ENCODE peak calls at places on chromosomes 16 and 17, in four cellular contexts. One of them, this sample, is unnamed.
A peak's percentile ranks its signal among the peaks of the same experiment; 100 is the strongest.

GRCh38 chr17:34726536-34727384 is 147.4 kb downstream of the TMEM132E start:
- DNase-seq in lower leg skin: no peak
- DNase-seq in RWPE1: no peak
- DNase-seq in AG10803: peak; percentile 23
- DNase-seq in this sample: no peak

GRCh38 chr16:15518412-15519351 is 84.3 kb downstream of the BMERB1 start:
- DNase-seq in lower leg skin: no peak
- DNase-seq in RWPE1: no peak
- DNase-seq in AG10803: peak; percentile 75
- DNase-seq in this sample: no peak

GRCh38 chr17:77566566-77566965 is 391.9 kb upstream of the TNRC6C start:
- DNase-seq in lower leg skin: no peak
- DNase-seq in RWPE1: no peak
- DNase-seq in AG10803: no peak
- DNase-seq in this sample: no peak

GRCh38 chr16:21599994-21600773 is 807 bp downstream of the METTL9 start:
- DNase-seq in lower leg skin: no peak
- DNase-seq in RWPE1: peak; percentile 38
- DNase-seq in AG10803: no peak
- DNase-seq in this sample: no peak

GRCh38 chr17:64331946-64332493 is 58.6 kb downstream of the PECAM1 start:
- DNase-seq in lower leg skin: no peak
- DNase-seq in RWPE1: no peak
- DNase-seq in AG10803: no peak
- DNase-seq in this sample: no peak

GRCh38 chr17:37570527-37571093 is 38.6 kb downstream of the SYNRG start:
- DNase-seq in lower leg skin: no peak
- DNase-seq in RWPE1: peak; percentile 94
- DNase-seq in AG10803: peak; percentile 37
- DNase-seq in this sample: no peak

GRCh38 chr17:31687505-31688126 is 171.4 kb downstream of the COPRS start:
- DNase-seq in lower leg skin: no peak
- DNase-seq in RWPE1: no peak
- DNase-seq in AG10803: no peak
- DNase-seq in this sample: no peak

GRCh38 chr16:17389392-17389791 is 81.4 kb downstream of the XYLT1 start:
- DNase-seq in lower leg skin: no peak
- DNase-seq in RWPE1: no peak
- DNase-seq in AG10803: peak; percentile 80
- DNase-seq in this sample: no peak

GRCh38 chr17:33494156-33494555 is 201.1 kb upstream of the ASIC2 start:
- DNase-seq in lower leg skin: no peak
- DNase-seq in RWPE1: no peak
- DNase-seq in AG10803: peak; percentile 8
- DNase-seq in this sample: no peak

GRCh38 chr17:2187758-2188157 is 115.8 kb downstream of the SMG6 start:
- DNase-seq in lower leg skin: no peak
- DNase-seq in RWPE1: no peak
- DNase-seq in AG10803: no peak
- DNase-seq in this sample: no peak

GRCh38 chr16:56608876-56609462 is 585 bp downstream of the MT2A start:
- DNase-seq in lower leg skin: no peak
- DNase-seq in RWPE1: no peak
- DNase-seq in AG10803: no peak
- DNase-seq in this sample: no peak

GRCh38 chr16:56609463-56609921 is 1.1 kb downstream of the MT2A start:
- DNase-seq in lower leg skin: peak; percentile 79
- DNase-seq in RWPE1: peak; percentile 78
- DNase-seq in AG10803: peak; percentile 86
- DNase-seq in this sample: no peak

GRCh38 chr16:56607675-56608042 is 725 bp upstream of the MT2A start:
- DNase-seq in lower leg skin: no peak
- DNase-seq in RWPE1: no peak
- DNase-seq in AG10803: no peak
- DNase-seq in this sample: no peak

GRCh38 chr16:56606688-56607618 is 1.4 kb upstream of the MT2A start:
- DNase-seq in lower leg skin: peak; percentile 91
- DNase-seq in RWPE1: peak; percentile 94
- DNase-seq in AG10803: peak; percentile 99
- DNase-seq in this sample: no peak

GRCh38 chr16:56608043-56608875 is at the start of gene MT2A:
- DNase-seq in lower leg skin: peak; percentile 94
- DNase-seq in RWPE1: peak; percentile 92
- DNase-seq in AG10803: peak; percentile 97
- DNase-seq in this sample: peak; percentile 82
- TF ChIP-seq CTCF in lower leg skin: no peak
- TF ChIP-seq CTCF in RWPE1: no peak
- TF ChIP-seq CTCF in AG10803: no peak
- TF ChIP-seq CTCF in this sample: no peak

DNA sequence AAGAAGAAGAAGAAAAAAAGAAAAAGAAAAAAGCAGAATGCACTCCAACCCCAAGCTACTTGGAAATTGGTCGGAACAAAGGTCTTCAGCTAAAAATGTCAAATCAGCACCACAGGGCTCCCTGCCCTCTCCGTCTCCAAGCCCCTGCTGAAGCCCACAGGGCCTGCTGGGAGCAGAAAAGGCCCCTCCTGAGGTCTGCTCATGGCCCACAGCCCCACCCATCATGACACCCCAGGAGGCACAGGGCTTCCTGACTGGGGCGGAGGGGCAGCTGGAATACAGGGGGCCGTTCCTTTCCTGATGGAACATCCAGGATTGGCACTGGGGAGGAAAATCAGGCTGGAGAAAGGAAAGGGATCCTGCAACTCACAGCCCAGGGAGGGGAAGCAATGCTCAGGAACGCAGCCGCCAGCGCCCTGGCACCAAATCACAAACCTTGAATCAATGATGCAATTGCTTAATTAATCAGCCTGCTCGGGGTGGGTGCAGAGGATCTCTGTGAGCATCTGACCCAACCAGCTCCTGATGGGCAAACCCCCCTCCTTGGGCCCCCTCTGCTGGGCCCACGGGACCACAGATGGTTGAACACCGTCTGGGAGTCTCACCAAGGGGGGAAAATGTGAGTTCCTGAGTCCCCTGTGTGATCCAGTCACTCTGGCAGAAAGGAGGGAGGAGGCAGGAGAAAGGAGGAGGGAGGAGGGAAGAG is 155.5 kb downstream of the ZNF423 start:
- DNase-seq in lower leg skin: peak; percentile 41
- DNase-seq in RWPE1: no peak
- DNase-seq in AG10803: no peak
- DNase-seq in this sample: no peak
- TF ChIP-seq CTCF in lower leg skin: no peak
- TF ChIP-seq CTCF in RWPE1: no peak
- TF ChIP-seq CTCF in AG10803: no peak
- TF ChIP-seq CTCF in this sample: no peak

GRCh38 chr16:87778830-87779579 is 13.2 kb upstream of the KLHDC4 start:
- DNase-seq in lower leg skin: peak; percentile 85
- DNase-seq in RWPE1: peak; percentile 68
- DNase-seq in AG10803: peak; percentile 97
- DNase-seq in this sample: peak; percentile 96

GRCh38 chr16:87784812-87785211 is 19.0 kb upstream of the KLHDC4 start:
- DNase-seq in lower leg skin: no peak
- DNase-seq in RWPE1: no peak
- DNase-seq in AG10803: peak; percentile 55
- DNase-seq in this sample: no peak

GRCh38 chr16:87778476-87778829 is 12.7 kb upstream of the KLHDC4 start:
- DNase-seq in lower leg skin: no peak
- DNase-seq in RWPE1: no peak
- DNase-seq in AG10803: no peak
- DNase-seq in this sample: no peak

DNA sequence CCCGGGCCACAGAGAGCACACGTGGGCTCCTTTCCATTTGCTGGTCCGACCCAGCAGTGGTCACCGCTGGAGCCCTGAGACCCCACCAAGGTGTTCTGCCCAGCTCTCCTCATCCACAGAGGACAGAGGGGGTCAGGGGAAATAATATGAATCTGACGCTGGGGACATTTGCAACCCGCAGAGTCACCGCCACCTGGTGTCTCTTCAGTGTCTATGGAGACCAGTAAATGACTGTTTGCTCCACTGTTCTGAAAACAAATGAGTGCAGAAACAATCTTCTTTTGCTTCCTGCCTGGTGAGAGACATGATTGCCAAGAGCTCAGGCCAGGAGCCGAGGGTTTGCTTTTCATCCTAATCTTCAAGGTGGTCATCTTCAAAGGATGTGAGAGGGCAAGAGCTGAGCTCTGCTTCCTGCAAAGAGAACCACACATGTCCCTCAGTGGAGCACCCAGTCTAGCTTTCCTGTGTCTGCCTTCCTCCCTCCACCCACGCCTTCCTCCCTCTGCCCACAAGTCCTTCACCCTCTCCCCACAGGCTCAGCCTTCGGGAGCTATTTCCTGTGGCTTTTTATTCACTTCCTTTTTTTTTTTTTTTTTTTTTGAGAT is 14.7 kb upstream of the KLHDC4 start:
- DNase-seq in lower leg skin: no peak
- DNase-seq in RWPE1: no peak
- DNase-seq in AG10803: peak; percentile 48
- DNase-seq in this sample: peak; percentile 39
- TF ChIP-seq CTCF in lower leg skin: no peak
- TF ChIP-seq CTCF in RWPE1: no peak
- TF ChIP-seq CTCF in AG10803: no peak
- TF ChIP-seq CTCF in this sample: no peak

GRCh38 chr16:57098188-57098841 is 5.9 kb downstream of the CPNE2 start:
- DNase-seq in lower leg skin: no peak
- DNase-seq in RWPE1: no peak
- DNase-seq in AG10803: no peak
- DNase-seq in this sample: no peak
- TF ChIP-seq CTCF in lower leg skin: no peak
- TF ChIP-seq CTCF in RWPE1: no peak
- TF ChIP-seq CTCF in AG10803: no peak
- TF ChIP-seq CTCF in this sample: no peak

GRCh38 chr16:47519996-47520679 is 59.0 kb downstream of the PHKB start:
- DNase-seq in lower leg skin: no peak
- DNase-seq in RWPE1: no peak
- DNase-seq in AG10803: no peak
- DNase-seq in this sample: no peak
- TF ChIP-seq CTCF in lower leg skin: no peak
- TF ChIP-seq CTCF in RWPE1: no peak
- TF ChIP-seq CTCF in AG10803: no peak
- TF ChIP-seq CTCF in this sample: no peak

This sample was measured in activated B cell treated with CpG ODN at 0.5 μM for 24 hours.